ENCODE peak calls at places on chromosomes 1 and 21, in eight cellular contexts. S is C1 segment of cervical spinal cord; O is mucosa of gallbladder; C is AG09319; M is activated CD8-positive, alpha-beta memory T cell treated with anti-CD3 and anti-CD28 coated beads, Interleukin-2, amount 50 U/mL, for 4 hours; J is endodermal cell; P is stimulated activated CD4-positive, alpha-beta T cell treated with anti-CD3 and anti-CD28 coated beads, Interleukin-1b, Interleukin-23, amount 100 ng/mL, for 24 hours; I is NCI-H82. H is an unnamed sample.

GRCh38 chr1:204751883-204752687 is 66.5 kb upstream of the LRRN2 start:
- DNase-seq in I (no peak), M (no peak), C (no peak), P (no peak), O (no peak), S (no peak), J (peak; percentile 86), H (no peak)

GRCh38 chr1:203273869-203274602 is 31.3 kb upstream of the BTG2 start:
- DNase-seq in I (peak; percentile 46), S (peak; percentile 69), J (no peak), O (no peak), C (no peak), P (no peak), M (no peak), H (no peak)

GRCh38 chr21:33707846-33708245 is 65.5 kb downstream of the ITSN1 start:
- DNase-seq in O (no peak), I (no peak), P (no peak), J (no peak), M (no peak), C (no peak), S (no peak), H (no peak)

GRCh38 chr1:61082336-61083013 is at the start of gene NFIA:
- DNase-seq in J (peak; percentile 78), S (peak; percentile 78), P (no peak), M (peak; percentile 23), O (peak; percentile 66), I (peak; percentile 63), C (no peak), H (peak; percentile 79)

GRCh38 chr21:45568383-45568782 is 26.1 kb upstream of the SLC19A1 start:
- DNase-seq in P (no peak), I (no peak), O (no peak), J (no peak), M (no peak), C (no peak), S (no peak), H (no peak)

GRCh38 chr1:203200059-203200553 is 13.6 kb upstream of the CHI3L1 start:
- DNase-seq in M (no peak), I (no peak), J (no peak), C (peak; percentile 56), O (peak; percentile 30), P (no peak), S (no peak), H (no peak)

GRCh38 chr1:173161510-173162221 is 45.5 kb downstream of the TNFSF4 start:
- DNase-seq in M (no peak), C (no peak), O (no peak), J (no peak), P (no peak), I (no peak), S (no peak), H (no peak)

GRCh38 chr1:186202174-186202843 is 172.7 kb downstream of the TPR start:
- DNase-seq in O (peak; percentile 16), S (no peak), C (peak; percentile 56), P (no peak), J (no peak), M (no peak), I (peak; percentile 15), H (peak; percentile 30)

GRCh38 chr1:16903054-16903453 is 7.3 kb downstream of the RNU1-2 start:
- DNase-seq in P (no peak), S (no peak), J (peak; percentile 57), O (no peak), I (peak; percentile 78), M (no peak), C (no peak), H (peak; percentile 15)

GRCh38 chr1:37473431-37474050 is 839 bp upstream of the ZC3H12A start:
- DNase-seq in S (peak; percentile 62), I (peak; percentile 60), J (no peak), C (no peak), P (no peak), O (no peak), M (peak; percentile 36), H (no peak)

GRCh38 chr1:203083463-203083921 is 2.3 kb downstream of the MYOG start:
- DNase-seq in C (no peak), P (no peak), S (no peak), O (no peak), J (peak; percentile 47), I (no peak), M (no peak), H (no peak)

GRCh38 chr21:34126691-34127090 is 53.3 kb downstream of the MRPS6 start:
- DNase-seq in O (no peak), P (no peak), C (no peak), I (no peak), M (no peak), J (no peak), S (no peak), H (no peak)

GRCh38 chr1:178096421-178096820 is 2.5 kb downstream of the RASAL2 start:
- DNase-seq in J (no peak), O (no peak), I (no peak), M (no peak), P (no peak), S (no peak), C (no peak), H (no peak)

GRCh38 chr1:116001739-116002487 is 25.6 kb downstream of the SLC22A15 start:
- DNase-seq in C (no peak), O (no peak), I (no peak), S (no peak), P (no peak), M (no peak), J (no peak), H (no peak)

GRCh38 chr1:41769068-41769467 is 149.7 kb downstream of the HIVEP3 start:
- DNase-seq in C (no peak), P (no peak), J (no peak), S (no peak), O (no peak), M (no peak), I (no peak), H (no peak)

GRCh38 chr1:217456261-217456660 is 174.6 kb downstream of the GPATCH2 start:
- DNase-seq in O (no peak), C (no peak), I (no peak), M (no peak), J (no peak), S (no peak), P (no peak), H (no peak)

GRCh38 chr1:23525558-23526174 is 5.4 kb downstream of the E2F2 start:
- DNase-seq in J (no peak), P (no peak), I (peak; percentile 60), M (no peak), O (no peak), S (no peak), C (no peak), H (no peak)

GRCh38 chr21:41207401-41208388 is 39.7 kb downstream of the BACE2 start:
- DNase-seq in J (no peak), M (no peak), O (peak; percentile 59), I (peak; percentile 17), P (no peak), S (peak; percentile 10), C (peak; percentile 5), H (peak; percentile 66)

GRCh38 chr21:24693779-24694178 is 913.5 kb downstream of the MRPL39 start:
- DNase-seq in S (no peak), P (no peak), M (no peak), O (no peak), J (no peak), C (no peak), I (no peak), H (no peak)

GRCh38 chr1:143720087-143721023 is 251.4 kb downstream of the FAM72C start:
- DNase-seq in P (no peak), J (no peak), O (peak; percentile 38), S (peak; percentile 14), M (no peak), C (no peak), I (peak; percentile 11), H (peak; percentile 17)

H was measured in testis.